ENCODE peak calls at places on chromosomes 2 and 18, in six cellular contexts. N, Q, T, P, B and A are unnamed samples.

GRCh38 chr2:190409616-190410015 is 1.5 kb downstream of the MFSD6 start:
- DNase-seq in N (no peak), Q (no peak), T (no peak), P (no peak), B (no peak), A (no peak)

GRCh38 chr2:130728549-130729310 is at the start of gene GPR148:
- DNase-seq in N (no peak), Q (no peak), T (no peak), P (no peak), B (no peak), A (no peak)

GRCh38 chr2:175251425-175252041 is 70.0 kb upstream of the ATP5MC3 start:
- DNase-seq in N (peak), Q (peak), T (no peak), P (peak), B (peak), A (no peak)

GRCh38 chr2:238818576-238818975 is 29.3 kb upstream of the TWIST2 start:
- DNase-seq in N (no peak), Q (no peak), T (no peak), P (no peak), B (no peak), A (no peak)

GRCh38 chr18:45312727-45313126 is 302.5 kb upstream of the SLC14A2 start:
- DNase-seq in N (no peak), Q (no peak), T (no peak), P (no peak), B (no peak), A (no peak)

GRCh38 chr2:109377976-109378375 is 235.8 kb downstream of the SEPTIN10 start:
- DNase-seq in N (no peak), Q (no peak), T (no peak), P (no peak), B (peak), A (peak)

GRCh38 chr2:160111951-160112798 is 49.8 kb upstream of the PLA2R1 start:
- DNase-seq in N (no peak), Q (no peak), T (no peak), P (no peak), B (no peak), A (no peak)

GRCh38 chr2:149815946-149816345 is 228.4 kb upstream of the MMADHC start:
- DNase-seq in N (no peak), Q (no peak), T (no peak), P (no peak), B (no peak), A (no peak)

GRCh38 chr2:180707867-180708205 is 272.6 kb upstream of the UBE2E3 start:
- DNase-seq in N (peak), Q (peak), T (no peak), P (peak), B (peak), A (no peak)

GRCh38 chr2:235406420-235406819 is 87.4 kb upstream of the AGAP1 start:
- DNase-seq in N (no peak), Q (no peak), T (no peak), P (no peak), B (no peak), A (no peak)

GRCh38 chr2:233448220-233448559 is 93.9 kb downstream of the DGKD start:
- DNase-seq in N (no peak), Q (no peak), T (no peak), P (no peak), B (no peak), A (no peak)

GRCh38 chr2:233448565-233448964 is 94.3 kb downstream of the DGKD start:
- DNase-seq in N (no peak), Q (no peak), T (no peak), P (no peak), B (no peak), A (no peak)

GRCh38 chr2:233449921-233450853 is 95.9 kb downstream of the DGKD start:
- DNase-seq in N (no peak), Q (no peak), T (no peak), P (no peak), B (no peak), A (no peak)

GRCh38 chr2:233447506-233448219 is 93.4 kb downstream of the DGKD start:
- DNase-seq in N (no peak), Q (no peak), T (no peak), P (no peak), B (no peak), A (no peak)

DNA sequence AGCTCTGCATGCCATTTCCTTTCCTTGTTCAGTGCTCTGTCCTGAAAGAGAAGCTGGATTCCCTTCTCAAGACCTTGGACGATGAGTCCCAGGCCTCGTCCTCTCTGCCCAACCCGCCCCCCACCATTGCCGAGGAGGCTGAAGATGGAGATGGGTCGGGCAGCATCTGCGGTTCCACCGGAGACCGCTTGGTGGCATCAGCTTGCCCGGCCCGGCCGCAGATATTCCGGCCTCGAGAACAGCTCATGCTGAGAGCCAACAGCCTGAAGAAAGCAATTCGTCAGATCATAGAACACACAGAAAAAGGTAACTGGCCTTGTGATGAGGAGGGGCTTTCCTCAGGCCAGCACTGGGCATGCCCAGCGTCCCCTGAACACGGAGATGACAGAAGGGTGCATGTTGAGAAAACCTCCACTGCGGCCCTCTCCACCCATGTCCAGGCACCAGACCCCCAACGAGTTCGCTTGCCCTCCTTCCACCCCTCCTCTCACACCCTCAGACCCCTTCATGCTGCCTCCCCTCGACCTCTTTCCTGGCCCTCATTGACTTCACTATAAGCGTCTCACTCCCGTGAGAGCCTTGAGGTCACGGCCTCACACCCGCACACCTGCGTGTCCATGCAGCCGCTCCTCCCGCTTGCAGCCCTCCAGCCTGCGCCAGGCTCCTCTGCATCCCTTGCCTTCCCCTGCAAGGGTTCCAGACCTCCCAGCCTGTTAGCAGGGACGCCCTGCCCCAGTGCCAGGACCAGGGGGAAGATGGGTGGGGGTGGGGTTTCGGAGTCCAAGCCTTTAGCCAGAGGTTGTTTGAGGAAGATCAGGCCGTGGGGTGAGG is 95.0 kb downstream of the DGKD start:
- DNase-seq in N (peak), Q (peak), T (no peak), P (peak), B (no peak), A (no peak)
- TF ChIP-seq CTCF in N (peak), Q (peak), T (peak), P (peak), B (peak), A (no peak)

GRCh38 chr2:217273158-217273557 is 413.3 kb upstream of the TNP1 start:
- DNase-seq in N (no peak), Q (no peak), T (no peak), P (no peak), B (no peak), A (no peak)
- TF ChIP-seq CTCF in N (no peak), Q (no peak), T (no peak), P (no peak), B (no peak), A (no peak)

GRCh38 chr2:67339234-67339885 is 57.8 kb upstream of the ETAA1 start:
- DNase-seq in N (no peak), Q (no peak), T (no peak), P (no peak), B (no peak), A (no peak)
- TF ChIP-seq CTCF in N (no peak), Q (no peak), T (no peak), P (no peak), B (no peak), A (no peak)

GRCh38 chr18:74622079-74622478 is 24.4 kb downstream of the ZNF407 start:
- DNase-seq in N (no peak), Q (no peak), T (no peak), P (no peak), B (no peak), A (no peak)

GRCh38 chr18:74625157-74625556 is 27.5 kb downstream of the ZNF407 start:
- DNase-seq in N (peak), Q (no peak), T (no peak), P (no peak), B (no peak), A (no peak)

GRCh38 chr18:74626311-74626874 is 28.7 kb downstream of the ZNF407 start:
- DNase-seq in N (no peak), Q (no peak), T (no peak), P (no peak), B (no peak), A (no peak)

GRCh38 chr18:74624491-74624890 is 26.8 kb downstream of the ZNF407 start:
- DNase-seq in N (peak), Q (no peak), T (no peak), P (no peak), B (no peak), A (no peak)

DNA sequence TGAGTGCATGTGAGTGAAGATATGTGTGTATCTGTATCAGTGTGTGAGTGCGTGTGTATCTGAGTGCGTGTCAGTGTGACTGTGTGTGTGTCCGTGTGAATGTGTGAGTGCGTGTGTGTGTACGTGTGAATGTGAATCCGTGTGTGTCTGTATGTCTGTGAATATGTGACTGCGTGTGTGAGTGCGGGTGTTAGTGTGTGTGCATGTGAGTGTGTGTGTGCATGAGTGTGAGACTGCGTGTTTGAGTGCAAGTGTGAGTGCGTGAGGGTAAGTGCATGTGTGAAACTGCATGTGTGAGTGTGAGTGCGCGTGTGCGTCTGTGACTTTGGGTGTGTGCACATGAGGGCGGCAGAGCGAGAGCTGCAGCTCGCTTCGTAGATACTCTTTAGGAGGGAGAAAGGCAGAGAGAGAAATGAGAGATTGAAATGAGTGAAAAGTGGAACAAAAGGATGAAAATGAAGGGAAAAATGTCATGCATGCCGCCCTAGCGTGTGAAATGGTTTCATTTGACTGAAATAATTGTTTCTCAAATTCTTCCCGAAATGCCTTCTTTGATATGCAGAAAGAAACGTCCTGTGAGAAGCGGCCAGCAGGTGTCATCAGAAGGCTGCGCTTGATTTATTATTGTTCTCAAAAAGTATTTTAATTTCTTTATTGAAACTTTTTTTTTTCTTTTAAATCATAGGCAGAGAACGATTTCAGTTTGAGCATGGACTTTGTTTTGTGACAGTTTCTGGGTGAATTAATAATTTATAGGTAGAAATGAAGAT is 25.6 kb downstream of the ZNF407 start:
- DNase-seq in N (peak), Q (no peak), T (no peak), P (peak), B (no peak), A (no peak)
- TF ChIP-seq CTCF in N (peak), Q (peak), T (no peak), P (peak), B (peak), A (no peak)

GRCh38 chr2:118088051-118089014 is at the start of gene INSIG2:
- DNase-seq in N (peak), Q (peak), T (peak), P (peak), B (peak), A (peak)
- TF ChIP-seq CTCF in N (peak), Q (no peak), T (no peak), P (peak), B (no peak), A (no peak)

DNA sequence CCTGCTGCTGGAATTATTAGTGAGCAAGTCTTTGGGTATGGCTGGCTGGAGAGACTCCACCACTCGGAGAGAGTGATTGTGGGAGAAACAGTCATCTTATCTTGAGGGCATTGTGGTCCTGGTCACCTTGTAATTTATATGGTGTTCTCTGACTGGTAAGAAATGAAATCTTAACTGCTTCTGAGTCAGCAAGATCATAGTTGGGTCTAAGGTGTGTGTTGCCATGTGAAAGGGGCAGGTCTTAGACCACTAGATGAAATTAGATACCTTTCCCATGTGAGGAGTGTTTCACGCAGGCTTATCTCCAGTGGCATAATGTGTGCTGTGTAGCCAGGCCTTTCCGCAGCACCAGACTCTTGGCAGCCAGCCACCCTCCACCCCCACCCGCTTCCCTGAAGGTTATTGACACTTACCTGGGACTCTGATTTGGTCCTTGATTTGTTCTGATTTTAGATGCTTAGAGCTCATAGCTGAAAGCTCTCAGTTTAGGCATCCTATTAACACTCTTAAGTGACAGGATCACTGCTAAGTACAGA is 7.7 kb downstream of the MAPRE3 start:
- DNase-seq in N (no peak), Q (no peak), T (no peak), P (peak), B (peak), A (no peak)
- TF ChIP-seq CTCF in N (no peak), Q (no peak), T (no peak), P (no peak), B (no peak), A (no peak)